ENCODE peak calls at places on chromosomes 3 and 15, in seven cellular contexts. T, I, L, J, Z, B and D are unnamed samples.

GRCh38 chr3:107368999-107369398 is 8.2 kb upstream of the CCDC54 start:
- DNase-seq in T (no peak), I (no peak), L (no peak), J (no peak), Z (no peak), B (no peak), D (no peak)

GRCh38 chr3:124209426-124209825 is 217.5 kb upstream of the ROPN1 start:
- DNase-seq in T (no peak), I (peak; percentile 84), L (no peak), J (no peak), Z (no peak), B (no peak), D (no peak)

GRCh38 chr15:49758856-49759255 is 138.0 kb downstream of the DTWD1 start:
- DNase-seq in T (no peak), I (peak; percentile 33), L (no peak), J (no peak), Z (no peak), B (no peak), D (no peak)

GRCh38 chr3:173913985-173914421 is 516.5 kb downstream of the NLGN1 start:
- DNase-seq in T (no peak), I (peak; percentile 69), L (no peak), J (no peak), Z (no peak), B (no peak), D (no peak)

GRCh38 chr15:88901713-88902490 is 6.6 kb upstream of the HAPLN3 start:
- DNase-seq in T (no peak), I (no peak), L (no peak), J (no peak), Z (no peak), B (no peak), D (no peak)

GRCh38 chr3:151579571-151580270 is 118.9 kb upstream of the IGSF10 start:
- DNase-seq in T (no peak), I (peak; percentile 75), L (no peak), J (no peak), Z (no peak), B (peak; percentile 33), D (no peak)

GRCh38 chr3:134367412-134367811 is 6.8 kb downstream of the AMOTL2 start:
- DNase-seq in T (no peak), I (no peak), L (no peak), J (no peak), Z (no peak), B (no peak), D (no peak)

GRCh38 chr3:14827776-14828175 is 9.0 kb downstream of the FGD5 start:
- DNase-seq in T (no peak), I (no peak), L (no peak), J (no peak), Z (no peak), B (no peak), D (no peak)

GRCh38 chr3:152315623-152316022 is 46.9 kb downstream of the MBNL1 start:
- DNase-seq in T (no peak), I (peak; percentile 67), L (no peak), J (no peak), Z (no peak), B (no peak), D (no peak)

GRCh38 chr3:187481426-187481825 is 113.2 kb downstream of the RTP4 start:
- DNase-seq in T (no peak), I (no peak), L (no peak), J (no peak), Z (no peak), B (no peak), D (no peak)

GRCh38 chr15:22949074-22949547 is 31.1 kb downstream of the CYFIP1 start:
- DNase-seq in T (no peak), I (peak; percentile 63), L (peak; percentile 33), J (peak; percentile 68), Z (peak; percentile 39), B (peak; percentile 73), D (peak; percentile 60)

GRCh38 chr3:170484869-170485268 is 66.2 kb downstream of the CLDN11 start:
- DNase-seq in T (no peak), I (no peak), L (no peak), J (no peak), Z (no peak), B (no peak), D (no peak)

DNA sequence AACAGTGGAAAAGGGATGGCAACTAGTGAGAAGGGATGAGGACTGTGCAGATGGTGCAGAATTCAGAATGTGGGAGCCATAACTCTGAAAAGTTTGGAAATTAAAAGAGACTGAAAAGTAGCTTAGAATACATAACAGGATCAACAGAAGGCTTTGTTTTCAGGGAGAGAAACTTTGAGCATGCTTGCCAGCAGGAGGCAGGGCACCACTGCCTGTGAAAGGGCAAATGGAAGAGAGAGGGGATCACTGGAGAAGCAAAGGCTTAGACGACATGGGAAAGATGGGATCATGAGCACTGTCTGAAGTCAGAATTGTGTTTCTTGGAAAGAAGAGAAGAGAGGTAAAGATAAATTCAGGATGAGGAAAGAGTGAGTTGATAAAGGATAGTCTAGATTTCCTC is 99.6 kb downstream of the ABI3BP start:
- DNase-seq in T (no peak), I (peak; percentile 39), L (peak; percentile 11), J (no peak), Z (peak; percentile 65), B (no peak), D (peak; percentile 18)
- TF ChIP-seq CTCF in T (peak; percentile 51), I (peak; percentile 86), L (peak; percentile 37), J (no peak), Z (peak; percentile 43), B (no peak), D (peak; percentile 42)

DNA sequence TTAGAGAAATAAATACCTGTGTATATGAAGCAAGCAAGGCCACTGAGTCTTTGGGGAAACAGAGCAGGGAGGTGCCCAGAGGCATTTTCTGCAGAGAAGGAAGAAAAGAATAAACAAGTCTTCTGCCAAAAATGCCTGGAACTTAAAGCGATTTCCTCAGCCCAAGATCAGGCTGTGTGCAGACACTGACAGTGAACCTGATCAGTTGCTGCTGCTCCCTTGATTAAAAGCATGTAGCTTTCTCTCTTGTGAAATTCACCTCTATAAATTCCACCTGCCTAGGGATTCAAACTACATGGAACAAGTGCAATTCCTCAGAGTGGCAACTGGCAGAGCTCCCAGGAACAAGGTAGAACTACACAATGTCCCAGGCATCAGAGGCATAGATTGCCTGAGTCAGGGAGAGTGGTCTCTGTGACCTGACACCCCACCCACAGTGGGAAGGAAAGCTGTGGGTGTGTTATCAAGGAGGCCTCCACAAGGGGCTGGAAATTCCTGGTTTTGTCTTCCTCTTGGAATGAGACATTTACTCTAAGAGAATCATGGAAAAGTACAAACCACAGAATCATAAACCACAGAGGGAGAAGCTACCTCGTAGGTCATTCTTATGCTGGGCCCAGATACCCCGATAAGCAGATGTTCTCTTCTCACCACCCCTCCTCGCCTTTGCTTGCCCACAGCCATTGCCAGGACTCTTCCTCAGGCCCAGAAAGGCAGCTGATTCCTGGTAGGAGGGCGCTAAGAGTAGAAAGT is 1.8 kb upstream of the ZBTB38 start:
- DNase-seq in T (no peak), I (peak; percentile 99), L (peak; percentile 61), J (no peak), Z (no peak), B (peak; percentile 46), D (no peak)
- TF ChIP-seq CTCF in T (no peak), I (peak; percentile 8), L (no peak), J (no peak), Z (no peak), B (no peak), D (no peak)

DNA sequence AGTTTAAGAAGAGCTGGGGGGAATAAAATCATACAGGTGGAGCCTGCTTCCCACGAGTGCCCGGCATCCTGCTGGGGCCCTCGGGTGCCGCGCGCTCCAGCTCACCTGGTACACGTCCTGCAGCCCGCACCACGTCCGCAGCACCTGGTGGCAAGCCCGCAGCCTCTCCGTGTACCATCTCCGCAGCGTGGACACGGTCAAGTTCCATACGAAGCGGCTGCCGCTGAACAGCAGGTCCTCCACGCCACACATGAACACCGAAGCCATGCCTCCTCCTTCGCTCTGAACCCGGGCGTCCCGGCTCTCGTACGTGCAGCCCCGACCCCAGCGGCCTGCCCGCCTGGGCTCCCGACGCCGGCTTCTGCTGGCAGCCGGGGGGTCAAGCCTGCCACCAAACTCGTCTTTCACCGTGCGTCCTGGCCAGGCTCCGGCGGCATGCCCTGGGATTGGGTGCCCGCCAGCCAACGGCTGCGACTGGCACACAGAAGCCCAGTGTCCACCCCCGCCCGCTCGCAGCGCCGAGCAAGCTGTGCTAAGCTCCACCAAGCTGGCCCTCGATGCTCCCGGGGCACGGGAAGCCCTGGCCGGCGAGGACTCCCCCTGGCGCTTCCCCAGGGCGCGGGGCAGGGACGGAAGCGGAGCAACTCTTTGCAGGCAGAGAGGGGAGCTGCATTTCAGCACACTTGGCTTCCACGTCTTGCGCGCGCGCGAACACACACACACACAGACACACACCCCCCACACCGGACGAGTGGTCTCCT is at the start of gene FRMD4B:
- DNase-seq in T (peak; percentile 45), I (peak; percentile 24), L (peak; percentile 65), J (peak; percentile 53), Z (peak; percentile 56), B (peak; percentile 73), D (peak; percentile 73)
- TF ChIP-seq CTCF in T (no peak), I (peak; percentile 41), L (no peak), J (no peak), Z (no peak), B (no peak), D (no peak)

GRCh38 chr3:190458040-190458439 is 8.3 kb upstream of the TMEM207 start:
- DNase-seq in T (no peak), I (peak; percentile 8), L (no peak), J (no peak), Z (no peak), B (no peak), D (no peak)
- TF ChIP-seq CTCF in T (no peak), I (no peak), L (no peak), J (no peak), Z (no peak), B (no peak), D (no peak)